ENCODE peak calls at places on chromosome 20, in seven cellular contexts. M is H1, R is mesendoderm, W is trophoblast cell, T is neuronal stem cell, K is H9, U is mesenchymal stem cell. A is an unnamed sample.

GRCh38 chr20:56702931-56703840 is 74.1 kb downstream of the TFAP2C start:
- DNase-seq in M (no peak), R (no peak), W (no peak), T (no peak), K (no peak), U (no peak), A (no peak)

GRCh38 chr20:21395666-21396044 is 1.7 kb downstream of the NKX2-4 start:
- DNase-seq in M (no peak), R (peak; percentile 46), W (no peak), T (no peak), K (peak; percentile 55), U (peak; percentile 23), A (no peak)

GRCh38 chr20:64216036-64216435 is 39.5 kb upstream of the PCMTD2 start:
- DNase-seq in M (no peak), R (no peak), W (no peak), T (no peak), K (no peak), U (no peak), A (no peak)

GRCh38 chr20:50690979-50691584 is at the start of gene RIPOR3:
- DNase-seq in M (no peak), R (peak; percentile 40), W (no peak), T (peak; percentile 17), K (peak; percentile 63), U (peak; percentile 71), A (no peak)

GRCh38 chr20:38723982-38724602 is at the start of gene SLC32A1:
- DNase-seq in M (no peak), R (peak; percentile 21), W (no peak), T (no peak), K (peak; percentile 52), U (no peak), A (no peak)

GRCh38 chr20:6501061-6501460 is 266.4 kb upstream of the BMP2 start:
- DNase-seq in M (no peak), R (no peak), W (no peak), T (no peak), K (no peak), U (peak; percentile 50), A (peak; percentile 86)

GRCh38 chr20:25249198-25249931 is 1.5 kb downstream of the PYGB start:
- DNase-seq in M (no peak), R (no peak), W (no peak), T (no peak), K (peak; percentile 8), U (no peak), A (peak; percentile 15)

GRCh38 chr20:51734876-51735499 is 33.2 kb downstream of the ATP9A start:
- DNase-seq in M (no peak), R (no peak), W (no peak), T (no peak), K (no peak), U (no peak), A (no peak)

GRCh38 chr20:31594558-31595379 is 10.3 kb upstream of the ID1 start:
- DNase-seq in M (no peak), R (peak; percentile 83), W (no peak), T (no peak), K (peak; percentile 90), U (no peak), A (no peak)

GRCh38 chr20:9978395-9979004 is 56.3 kb upstream of the ANKEF1 start:
- DNase-seq in M (no peak), R (peak; percentile 83), W (peak; percentile 13), T (peak; percentile 47), K (no peak), U (peak; percentile 85), A (peak; percentile 89)

GRCh38 chr20:37417857-37418501 is 72.0 kb downstream of the SRC start:
- DNase-seq in M (no peak), R (no peak), W (no peak), T (no peak), K (no peak), U (no peak), A (peak; percentile 29)

GRCh38 chr20:5150226-5151076 is 23.6 kb downstream of the CDS2 start:
- DNase-seq in M (no peak), R (peak; percentile 14), W (no peak), T (no peak), K (no peak), U (no peak), A (peak; percentile 58)

GRCh38 chr20:46583411-46584214 is 33.2 kb upstream of the OCSTAMP start:
- DNase-seq in M (peak; percentile 80), R (peak; percentile 95), W (no peak), T (peak; percentile 79), K (peak; percentile 86), U (no peak), A (no peak)

GRCh38 chr20:43040427-43040826 is 149.3 kb downstream of the PTPRT start:
- DNase-seq in M (no peak), R (peak; percentile 83), W (no peak), T (peak; percentile 75), K (peak; percentile 67), U (no peak), A (no peak)

GRCh38 chr20:33673411-33674293 is 576 bp downstream of the NECAB3 start:
- DNase-seq in M (no peak), R (no peak), W (no peak), T (no peak), K (no peak), U (peak; percentile 51), A (peak; percentile 40)

GRCh38 chr20:47272893-47273590 is 83.5 kb downstream of the ZMYND8 start:
- DNase-seq in M (peak; percentile 7), R (peak; percentile 81), W (peak; percentile 56), T (peak; percentile 70), K (peak; percentile 36), U (peak; percentile 75), A (peak; percentile 71)

GRCh38 chr20:53571555-53572286 is 21.9 kb downstream of the ZNF217 start:
- DNase-seq in M (no peak), R (no peak), W (no peak), T (no peak), K (peak; percentile 11), U (no peak), A (no peak)

GRCh38 chr20:38260378-38261053 is at the start of gene KIAA1755:
- DNase-seq in M (no peak), R (no peak), W (no peak), T (peak; percentile 32), K (peak; percentile 43), U (no peak), A (no peak)

GRCh38 chr20:36493801-36494114 is 47.6 kb upstream of the MYL9 start:
- DNase-seq in M (no peak), R (no peak), W (no peak), T (no peak), K (no peak), U (no peak), A (peak; percentile 78)

DNA sequence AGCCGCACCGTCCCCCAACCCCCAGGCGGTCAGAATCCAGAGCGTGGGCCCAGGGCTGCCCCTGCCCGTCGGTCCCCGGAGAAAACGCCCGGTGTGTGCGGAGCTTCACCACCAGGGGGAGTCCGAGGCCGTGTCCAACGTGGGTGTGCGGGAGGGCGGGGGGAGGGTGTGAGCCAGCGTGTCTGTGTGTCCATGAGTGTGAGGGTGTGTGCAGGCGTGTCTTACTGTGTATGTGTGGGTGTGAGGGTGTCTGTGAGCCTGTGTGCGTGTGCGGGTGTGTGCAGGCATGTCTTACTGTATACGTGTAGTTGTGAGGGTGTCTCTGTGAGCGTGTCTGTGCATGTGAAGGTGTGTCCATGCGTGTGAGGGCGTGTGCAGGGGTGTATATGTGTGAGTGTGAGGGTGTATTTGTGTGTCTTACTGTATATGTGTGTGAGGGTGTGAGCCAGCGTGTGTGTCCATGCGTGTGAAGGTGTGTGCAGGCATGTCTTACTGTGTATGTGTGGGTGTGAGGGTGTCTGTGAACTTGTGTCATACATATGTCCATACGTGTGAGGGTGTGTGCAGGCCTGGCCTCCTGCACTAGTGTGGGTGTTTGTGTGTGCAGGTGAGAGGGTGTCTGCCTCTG is 24.6 kb upstream of the GATA5 start:
- DNase-seq in M (no peak), R (peak; percentile 47), W (peak; percentile 23), T (no peak), K (peak; percentile 76), U (peak; percentile 50), A (peak; percentile 20)
- H3K23ac ChIP-seq in M (no peak overlapping the region), R (no peak overlapping the region), W (no peak overlapping the region), T (peak overlapping the region; percentile 50), K (no peak overlapping the region), U (no peak overlapping the region), A (no peak overlapping the region)

GRCh38 chr20:30502670-30503069 is 754.8 kb upstream of the DEFB115 start:
- DNase-seq in M (no peak), R (no peak), W (no peak), T (no peak), K (no peak), U (peak; percentile 3), A (no peak)
- H3K23ac ChIP-seq in M (no peak overlapping the region), R (no peak overlapping the region), W (no peak overlapping the region), T (no peak overlapping the region), K (no peak overlapping the region), U (no peak overlapping the region), A (no peak overlapping the region)

DNA sequence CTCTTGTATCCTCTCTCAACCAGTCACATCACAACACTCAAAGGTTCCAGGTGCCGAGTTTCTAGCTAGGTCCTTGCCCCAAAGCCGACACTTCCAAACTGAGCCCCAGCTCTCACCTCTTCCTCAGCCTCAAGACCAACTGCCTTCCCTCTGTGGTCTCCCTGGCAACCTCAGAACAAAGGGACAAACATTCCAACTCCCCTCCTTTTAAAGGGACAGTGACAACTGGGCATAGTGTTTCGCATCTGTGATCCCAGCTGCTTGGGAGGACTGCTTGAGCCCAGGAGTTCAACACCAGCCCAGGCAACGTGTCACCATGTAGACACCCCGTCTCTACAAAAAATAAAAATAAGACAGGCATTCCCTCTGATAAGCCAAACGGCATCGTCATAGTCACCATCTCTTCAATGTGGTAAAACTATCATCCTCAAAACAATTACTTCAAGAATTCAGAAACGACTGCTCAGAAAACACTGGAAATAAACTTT is 11.3 kb downstream of the DIDO1 start:
- DNase-seq in M (no peak), R (peak; percentile 98), W (no peak), T (peak; percentile 81), K (peak; percentile 85), U (peak; percentile 75), A (peak; percentile 19)
- H3K23ac ChIP-seq in M (no peak overlapping the region), R (no peak overlapping the region), W (no peak overlapping the region), T (no peak overlapping the region), K (no peak overlapping the region), U (no peak overlapping the region), A (peak overlapping the region; percentile 70)

GRCh38 chr20:41364236-41364855 is 2.3 kb downstream of the EMILIN3 start:
- DNase-seq in M (no peak), R (no peak), W (no peak), T (no peak), K (no peak), U (no peak), A (no peak)
- H3K23ac ChIP-seq in M (no peak overlapping the region), R (no peak overlapping the region), W (no peak overlapping the region), T (peak overlapping the region; percentile 22), K (no peak overlapping the region), U (no peak overlapping the region), A (no peak overlapping the region)